ENCODE peak calls at places on chromosomes 1 and 21, in six cellular contexts. G, X, M, D, P and N are unnamed samples.

GRCh38 chr1:164586619-164587018 is 27.6 kb downstream of the PBX1 start:
- DNase-seq in G (no peak), X (no peak), M (no peak), D (no peak), P (no peak), N (no peak)

GRCh38 chr1:172399369-172400072 is 21.0 kb upstream of the C1orf105 start:
- DNase-seq in G (no peak), X (peak), M (no peak), D (no peak), P (peak), N (no peak)

GRCh38 chr1:204307334-204307883 is 52.3 kb downstream of the PLEKHA6 start:
- DNase-seq in G (no peak), X (no peak), M (no peak), D (no peak), P (no peak), N (no peak)

GRCh38 chr1:11930571-11931445 is 3.7 kb upstream of the PLOD1 start:
- DNase-seq in G (no peak), X (peak), M (no peak), D (no peak), P (peak), N (no peak)

GRCh38 chr1:57860931-57861600 is 437.2 kb upstream of the DAB1 start:
- DNase-seq in G (no peak), X (no peak), M (no peak), D (no peak), P (no peak), N (no peak)

GRCh38 chr21:26513212-26513611 is 59.9 kb downstream of the CYYR1 start:
- DNase-seq in G (no peak), X (no peak), M (no peak), D (no peak), P (no peak), N (no peak)

GRCh38 chr21:36211660-36212512 is 55.3 kb downstream of the DOP1B start:
- DNase-seq in G (no peak), X (no peak), M (no peak), D (no peak), P (no peak), N (no peak)

GRCh38 chr1:215992620-215993019 is 425.5 kb downstream of the KCTD3 start:
- DNase-seq in G (no peak), X (peak), M (no peak), D (no peak), P (peak), N (no peak)

GRCh38 chr1:110211503-110212164 is 1.5 kb downstream of the KCNC4 start:
- DNase-seq in G (no peak), X (no peak), M (no peak), D (no peak), P (no peak), N (no peak)

GRCh38 chr1:9317591-9318331 is 25.1 kb downstream of the SPSB1 start:
- DNase-seq in G (peak), X (no peak), M (no peak), D (no peak), P (no peak), N (no peak)

GRCh38 chr1:104765115-104765514 is 1015.4 kb downstream of the AMY1C start:
- DNase-seq in G (no peak), X (no peak), M (no peak), D (no peak), P (no peak), N (no peak)

GRCh38 chr1:93576346-93576745 is 105.3 kb downstream of the BCAR3 start:
- DNase-seq in G (no peak), X (peak), M (no peak), D (no peak), P (no peak), N (no peak)

GRCh38 chr1:1250828-1251284 is 4.3 kb upstream of the C1QTNF12 start:
- DNase-seq in G (peak), X (no peak), M (no peak), D (no peak), P (no peak), N (peak)

GRCh38 chr1:52037402-52037814 is 3.8 kb upstream of the KTI12 start:
- DNase-seq in G (no peak), X (no peak), M (no peak), D (no peak), P (peak), N (no peak)

GRCh38 chr1:3418600-3418999 is 35.9 kb upstream of the ARHGEF16 start:
- DNase-seq in G (no peak), X (no peak), M (no peak), D (no peak), P (no peak), N (no peak)

GRCh38 chr1:3417082-3417728 is 37.3 kb upstream of the ARHGEF16 start:
- DNase-seq in G (no peak), X (no peak), M (no peak), D (peak), P (no peak), N (no peak)

GRCh38 chr1:3420218-3420951 is 34.1 kb upstream of the ARHGEF16 start:
- DNase-seq in G (no peak), X (no peak), M (no peak), D (no peak), P (no peak), N (no peak)

GRCh38 chr1:3417954-3418353 is 36.5 kb upstream of the ARHGEF16 start:
- DNase-seq in G (no peak), X (no peak), M (no peak), D (no peak), P (no peak), N (no peak)

GRCh38 chr1:3419415-3420204 is 34.9 kb upstream of the ARHGEF16 start:
- DNase-seq in G (no peak), X (no peak), M (no peak), D (no peak), P (no peak), N (no peak)
- TF ChIP-seq POLR2AphosphoS5 in G (no peak), X (no peak), M (no peak), D (no peak), P (no peak), N (no peak)

GRCh38 chr1:205435904-205436573 is 14.2 kb upstream of the LEMD1 start:
- DNase-seq in G (no peak), X (no peak), M (no peak), D (no peak), P (no peak), N (no peak)

GRCh38 chr1:205434738-205435137 is 12.9 kb upstream of the LEMD1 start:
- DNase-seq in G (no peak), X (no peak), M (no peak), D (no peak), P (no peak), N (no peak)

GRCh38 chr1:205429742-205430464 is 8.0 kb upstream of the LEMD1 start:
- DNase-seq in G (no peak), X (no peak), M (no peak), D (no peak), P (no peak), N (no peak)

GRCh38 chr1:205432116-205432515 is 10.3 kb upstream of the LEMD1 start:
- DNase-seq in G (no peak), X (no peak), M (no peak), D (no peak), P (no peak), N (no peak)

GRCh38 chr1:205430631-205431305 is 8.9 kb upstream of the LEMD1 start:
- DNase-seq in G (no peak), X (no peak), M (no peak), D (peak), P (no peak), N (no peak)
- TF ChIP-seq TAF1 in G (no peak), X (no peak), M (no peak), D (no peak), P (no peak), N (no peak)

DNA sequence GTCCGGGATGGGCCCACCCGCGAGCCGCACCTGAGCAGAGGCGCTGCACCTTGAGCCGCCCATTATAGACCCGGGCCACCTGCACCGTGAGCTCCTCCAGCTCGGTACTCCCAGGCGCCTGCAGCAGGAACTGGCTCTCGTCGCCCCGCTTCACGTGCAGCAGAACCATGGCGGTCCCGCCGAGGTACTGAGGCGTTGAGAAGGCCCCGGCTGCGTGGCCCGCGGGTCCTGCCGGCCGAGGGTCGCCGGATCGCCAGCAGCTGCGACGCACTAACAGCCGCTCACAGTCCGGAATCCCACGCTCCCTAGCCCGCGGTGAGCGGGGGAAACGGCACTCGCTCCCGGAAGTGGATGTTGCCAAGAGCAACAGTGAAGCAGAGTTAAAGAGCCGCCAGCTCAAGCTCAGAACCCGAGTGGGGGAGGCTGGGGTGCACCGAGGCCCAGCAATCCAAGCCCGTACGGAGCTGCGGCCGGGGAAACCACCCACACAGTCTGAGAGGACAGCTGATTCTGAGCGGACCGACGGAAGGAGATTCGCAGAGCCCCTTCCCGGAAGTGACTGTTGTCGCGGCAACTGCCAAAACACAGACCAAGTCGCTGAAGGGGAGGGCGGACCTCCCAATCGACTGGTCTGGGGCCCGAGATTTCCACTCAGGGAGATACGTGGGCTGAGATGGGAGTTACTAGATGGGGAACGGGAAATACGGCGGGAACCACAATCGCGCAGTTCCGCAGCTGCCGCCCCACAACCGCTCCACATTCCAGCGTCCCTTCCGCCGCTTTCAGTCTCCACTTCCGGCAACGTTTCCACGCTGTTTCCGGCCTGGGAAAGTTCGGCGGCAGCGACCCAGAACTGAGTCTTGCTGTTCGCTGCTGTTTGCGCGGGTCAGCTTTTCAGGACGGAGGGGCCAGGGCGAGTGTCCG is at the start of gene CFAP298:
- DNase-seq in G (peak), X (peak), M (peak), D (peak), P (peak), N (peak)
- TF ChIP-seq POLR2AphosphoS5 in G (peak), X (peak), M (peak), D (peak), P (peak), N (peak)

GRCh38 chr1:56298866-56299265 is 280.5 kb downstream of the PLPP3 start:
- DNase-seq in G (no peak), X (no peak), M (no peak), D (no peak), P (no peak), N (no peak)

GRCh38 chr1:56304975-56305374 is 274.4 kb downstream of the PLPP3 start:
- DNase-seq in G (no peak), X (no peak), M (no peak), D (no peak), P (no peak), N (no peak)

GRCh38 chr1:56302878-56303277 is 276.5 kb downstream of the PLPP3 start:
- DNase-seq in G (no peak), X (no peak), M (no peak), D (no peak), P (no peak), N (no peak)

GRCh38 chr1:56303805-56304204 is 275.6 kb downstream of the PLPP3 start:
- DNase-seq in G (no peak), X (no peak), M (no peak), D (no peak), P (no peak), N (no peak)

DNA sequence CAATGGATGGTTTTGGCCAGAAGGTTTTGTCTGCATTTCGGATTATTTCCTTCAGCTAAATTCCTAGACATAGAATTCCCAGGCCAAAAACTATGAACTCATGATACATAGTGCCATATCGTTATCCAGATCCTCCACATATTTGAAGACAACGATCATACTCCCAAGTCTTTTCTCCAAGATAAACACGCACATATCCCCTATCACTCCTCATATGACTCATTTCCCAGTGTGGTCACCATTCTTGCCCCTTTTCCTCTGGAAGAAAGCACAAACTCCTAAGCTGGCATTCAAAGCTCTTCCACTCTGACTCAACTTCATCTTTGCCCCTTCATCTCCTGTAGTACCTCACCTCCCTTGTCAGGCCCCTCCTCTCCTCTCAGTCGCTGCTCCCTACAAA is 277.6 kb downstream of the PLPP3 start:
- DNase-seq in G (no peak), X (no peak), M (no peak), D (no peak), P (no peak), N (no peak)
- TF ChIP-seq TAF1 in G (no peak), X (no peak), M (no peak), D (no peak), P (no peak), N (no peak)

GRCh38 chr21:44870748-44871495 is 2.6 kb downstream of the PTTG1IP start:
- DNase-seq in G (no peak), X (no peak), M (no peak), D (no peak), P (peak), N (no peak)

GRCh38 chr21:44871576-44872265 is 1.8 kb downstream of the PTTG1IP start:
- DNase-seq in G (no peak), X (no peak), M (no peak), D (no peak), P (peak), N (no peak)

GRCh38 chr21:44867999-44868700 is 5.3 kb downstream of the PTTG1IP start:
- DNase-seq in G (no peak), X (no peak), M (no peak), D (no peak), P (no peak), N (no peak)

GRCh38 chr21:44868707-44869106 is 4.8 kb downstream of the PTTG1IP start:
- DNase-seq in G (no peak), X (no peak), M (no peak), D (no peak), P (no peak), N (no peak)

DNA sequence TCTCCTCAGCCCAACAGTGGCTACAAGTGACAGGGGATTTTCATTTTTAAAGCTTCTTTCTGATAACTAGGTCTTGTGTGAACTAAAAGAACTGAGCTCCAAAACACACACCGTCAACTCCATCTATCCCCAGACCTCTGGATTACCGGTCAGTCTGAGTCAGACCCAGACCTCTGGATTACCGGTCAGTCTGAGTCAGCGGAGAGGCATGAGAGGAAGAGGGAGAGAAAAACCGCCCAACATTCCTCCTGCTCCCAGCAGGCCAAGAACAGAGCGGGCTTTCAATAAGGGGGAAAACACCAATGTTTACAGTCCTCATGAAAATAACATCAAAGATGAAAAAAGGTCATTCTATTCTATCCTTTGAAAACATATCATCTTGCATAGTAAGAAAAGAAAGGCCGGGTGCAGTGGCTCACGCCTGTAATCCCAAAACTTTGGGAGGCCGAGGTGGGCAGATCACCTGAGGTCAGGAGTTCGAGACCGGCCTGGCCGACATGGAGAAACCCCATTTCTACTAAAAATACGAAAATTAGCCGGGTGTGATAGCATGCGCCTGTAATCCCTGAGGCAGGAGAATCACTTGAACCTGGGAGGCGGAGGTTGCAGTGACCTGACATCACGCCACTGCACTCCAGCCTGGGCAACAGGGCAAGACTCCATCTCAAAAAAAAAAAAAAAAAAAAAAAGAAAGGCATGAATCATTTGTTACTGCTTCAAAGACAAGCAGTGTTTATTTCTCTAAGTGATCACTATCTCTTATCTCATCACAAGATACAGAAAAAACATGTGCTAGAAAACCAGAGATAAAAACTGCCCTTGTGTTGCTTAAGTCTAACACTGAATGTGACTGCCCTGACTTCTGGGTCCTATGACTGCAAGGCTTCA is 3.4 kb downstream of the PTTG1IP start:
- DNase-seq in G (no peak), X (no peak), M (no peak), D (no peak), P (peak), N (no peak)
- TF ChIP-seq POLR2AphosphoS5 in G (no peak), X (peak), M (no peak), D (no peak), P (no peak), N (no peak)

GRCh38 chr1:153465728-153466625 is 5.5 kb upstream of the S100A7 start:
- DNase-seq in G (peak), X (peak), M (peak), D (peak), P (peak), N (peak)
- TF ChIP-seq TAF1 in G (no peak), X (no peak), M (peak), D (no peak), P (no peak), N (no peak)

GRCh38 chr1:159891275-159892157 is 8.4 kb downstream of the CFAP45 start:
- DNase-seq in G (peak), X (peak), M (peak), D (no peak), P (peak), N (no peak)
- TF ChIP-seq POLR2AphosphoS5 in G (no peak), X (no peak), M (no peak), D (no peak), P (no peak), N (no peak)